ENCODE peak calls at places on chromosome 1, in six cellular contexts. One of them, this sample, is unnamed.

GRCh38 chr1:227891223-227891954 is 56.3 kb downstream of the WNT9A start:
- DNase-seq in stimulated activated CD8-positive, alpha-beta memory T cell treated with anti-CD3 and anti-CD28 coated beads, Interleukin-2, amount 100 ng/mL, for 48 hours: no peak
- DNase-seq in CD8-positive, alpha-beta memory T cell: no peak
- DNase-seq in RPMI7951: no peak
- DNase-seq in HS-5: no peak
- DNase-seq in dermis microvascular lymphatic vessel endothelial cell: no peak
- DNase-seq in this sample: no peak

GRCh38 chr1:183710333-183710732 is 57.2 kb upstream of the APOBEC4 start:
- DNase-seq in stimulated activated CD8-positive, alpha-beta memory T cell treated with anti-CD3 and anti-CD28 coated beads, Interleukin-2, amount 100 ng/mL, for 48 hours: no peak
- DNase-seq in HS-5: no peak
- DNase-seq in CD8-positive, alpha-beta memory T cell: no peak
- DNase-seq in dermis microvascular lymphatic vessel endothelial cell: no peak
- DNase-seq in RPMI7951: no peak
- DNase-seq in this sample: no peak

GRCh38 chr1:175232335-175232734 is 39.8 kb upstream of the KIAA0040 start:
- DNase-seq in HS-5: no peak
- DNase-seq in CD8-positive, alpha-beta memory T cell: no peak
- DNase-seq in dermis microvascular lymphatic vessel endothelial cell: no peak
- DNase-seq in RPMI7951: no peak
- DNase-seq in stimulated activated CD8-positive, alpha-beta memory T cell treated with anti-CD3 and anti-CD28 coated beads, Interleukin-2, amount 100 ng/mL, for 48 hours: no peak
- DNase-seq in this sample: no peak

GRCh38 chr1:7521803-7522202 is 249.3 kb upstream of the VAMP3 start:
- DNase-seq in stimulated activated CD8-positive, alpha-beta memory T cell treated with anti-CD3 and anti-CD28 coated beads, Interleukin-2, amount 100 ng/mL, for 48 hours: no peak
- DNase-seq in dermis microvascular lymphatic vessel endothelial cell: peak; percentile 68
- DNase-seq in RPMI7951: peak; percentile 76
- DNase-seq in CD8-positive, alpha-beta memory T cell: no peak
- DNase-seq in HS-5: no peak
- DNase-seq in this sample: no peak

GRCh38 chr1:45685308-45686080 is 839 bp downstream of the GPBP1L1 start:
- DNase-seq in HS-5: no peak
- DNase-seq in dermis microvascular lymphatic vessel endothelial cell: peak; percentile 21
- DNase-seq in stimulated activated CD8-positive, alpha-beta memory T cell treated with anti-CD3 and anti-CD28 coated beads, Interleukin-2, amount 100 ng/mL, for 48 hours: no peak
- DNase-seq in RPMI7951: peak; percentile 3
- DNase-seq in CD8-positive, alpha-beta memory T cell: no peak
- DNase-seq in this sample: no peak

GRCh38 chr1:50471967-50472366 is 48.7 kb upstream of the DMRTA2 start:
- DNase-seq in RPMI7951: no peak
- DNase-seq in HS-5: no peak
- DNase-seq in stimulated activated CD8-positive, alpha-beta memory T cell treated with anti-CD3 and anti-CD28 coated beads, Interleukin-2, amount 100 ng/mL, for 48 hours: no peak
- DNase-seq in CD8-positive, alpha-beta memory T cell: no peak
- DNase-seq in dermis microvascular lymphatic vessel endothelial cell: no peak
- DNase-seq in this sample: no peak

GRCh38 chr1:213274140-213274539 is 223.1 kb downstream of the RPS6KC1 start:
- DNase-seq in RPMI7951: no peak
- DNase-seq in stimulated activated CD8-positive, alpha-beta memory T cell treated with anti-CD3 and anti-CD28 coated beads, Interleukin-2, amount 100 ng/mL, for 48 hours: no peak
- DNase-seq in HS-5: no peak
- DNase-seq in CD8-positive, alpha-beta memory T cell: no peak
- DNase-seq in dermis microvascular lymphatic vessel endothelial cell: peak; percentile 22
- DNase-seq in this sample: no peak

GRCh38 chr1:155872527-155872926 is 13.2 kb downstream of the SYT11 start:
- DNase-seq in HS-5: no peak
- DNase-seq in dermis microvascular lymphatic vessel endothelial cell: no peak
- DNase-seq in stimulated activated CD8-positive, alpha-beta memory T cell treated with anti-CD3 and anti-CD28 coated beads, Interleukin-2, amount 100 ng/mL, for 48 hours: no peak
- DNase-seq in RPMI7951: no peak
- DNase-seq in CD8-positive, alpha-beta memory T cell: no peak
- DNase-seq in this sample: no peak

This sample was measured in T-cell.